ENCODE peak calls at places on chromosome 1, in four cellular contexts. One of them, this sample, is unnamed.

GRCh38 chr1:119962296-119962968 is 66.1 kb upstream of the ADAM30 start:
- DNase-seq in stimulated activated CD4-positive, alpha-beta T cell treated with anti-CD3 and anti-CD28 coated beads, Interleukin-4, amount 100 ng/mL, for 24 hours: no peak
- DNase-seq in cardiac fibroblast: no peak
- DNase-seq in NCI-H774: no peak
- DNase-seq in this sample: no peak

GRCh38 chr1:153760440-153760839 is 14.8 kb upstream of the SLC27A3 start:
- DNase-seq in stimulated activated CD4-positive, alpha-beta T cell treated with anti-CD3 and anti-CD28 coated beads, Interleukin-4, amount 100 ng/mL, for 24 hours: no peak
- DNase-seq in cardiac fibroblast: peak
- DNase-seq in NCI-H774: no peak
- DNase-seq in this sample: no peak

GRCh38 chr1:212698467-212699103 is 1.1 kb downstream of the BATF3 start:
- DNase-seq in stimulated activated CD4-positive, alpha-beta T cell treated with anti-CD3 and anti-CD28 coated beads, Interleukin-4, amount 100 ng/mL, for 24 hours: no peak
- DNase-seq in cardiac fibroblast: no peak
- DNase-seq in NCI-H774: no peak
- DNase-seq in this sample: no peak

GRCh38 chr1:3874736-3875135 is 17.5 kb downstream of the DFFB start:
- DNase-seq in stimulated activated CD4-positive, alpha-beta T cell treated with anti-CD3 and anti-CD28 coated beads, Interleukin-4, amount 100 ng/mL, for 24 hours: no peak
- DNase-seq in cardiac fibroblast: no peak
- DNase-seq in NCI-H774: no peak
- DNase-seq in this sample: no peak

GRCh38 chr1:10941891-10942541 is 70.4 kb upstream of the TARDBP start:
- DNase-seq in stimulated activated CD4-positive, alpha-beta T cell treated with anti-CD3 and anti-CD28 coated beads, Interleukin-4, amount 100 ng/mL, for 24 hours: peak
- DNase-seq in cardiac fibroblast: peak
- DNase-seq in NCI-H774: no peak
- DNase-seq in this sample: peak

GRCh38 chr1:223137402-223138100 is 5.5 kb downstream of the TLR5 start:
- DNase-seq in stimulated activated CD4-positive, alpha-beta T cell treated with anti-CD3 and anti-CD28 coated beads, Interleukin-4, amount 100 ng/mL, for 24 hours: no peak
- DNase-seq in cardiac fibroblast: peak
- DNase-seq in NCI-H774: no peak
- DNase-seq in this sample: no peak

GRCh38 chr1:66624412-66625060 is 90.6 kb downstream of the SGIP1 start:
- DNase-seq in stimulated activated CD4-positive, alpha-beta T cell treated with anti-CD3 and anti-CD28 coated beads, Interleukin-4, amount 100 ng/mL, for 24 hours: no peak
- DNase-seq in cardiac fibroblast: peak
- DNase-seq in NCI-H774: no peak
- DNase-seq in this sample: no peak

GRCh38 chr1:208165659-208166058 is 78.5 kb downstream of the PLXNA2 start:
- DNase-seq in stimulated activated CD4-positive, alpha-beta T cell treated with anti-CD3 and anti-CD28 coated beads, Interleukin-4, amount 100 ng/mL, for 24 hours: no peak
- DNase-seq in cardiac fibroblast: peak
- DNase-seq in NCI-H774: no peak
- DNase-seq in this sample: no peak

GRCh38 chr1:202154766-202155477 is 5.5 kb downstream of the PTPN7 start:
- DNase-seq in stimulated activated CD4-positive, alpha-beta T cell treated with anti-CD3 and anti-CD28 coated beads, Interleukin-4, amount 100 ng/mL, for 24 hours: peak
- DNase-seq in cardiac fibroblast: peak
- DNase-seq in NCI-H774: peak
- DNase-seq in this sample: peak

GRCh38 chr1:109361649-109362048 is 36.1 kb downstream of the SORT1 start:
- DNase-seq in stimulated activated CD4-positive, alpha-beta T cell treated with anti-CD3 and anti-CD28 coated beads, Interleukin-4, amount 100 ng/mL, for 24 hours: no peak
- DNase-seq in cardiac fibroblast: peak
- DNase-seq in NCI-H774: no peak
- DNase-seq in this sample: no peak

GRCh38 chr1:55284856-55285255 is 69.7 kb upstream of the USP24 start:
- DNase-seq in stimulated activated CD4-positive, alpha-beta T cell treated with anti-CD3 and anti-CD28 coated beads, Interleukin-4, amount 100 ng/mL, for 24 hours: peak
- DNase-seq in cardiac fibroblast: peak
- DNase-seq in NCI-H774: peak
- DNase-seq in this sample: peak

GRCh38 chr1:161838362-161838761 is 72.2 kb downstream of the ATF6 start:
- DNase-seq in stimulated activated CD4-positive, alpha-beta T cell treated with anti-CD3 and anti-CD28 coated beads, Interleukin-4, amount 100 ng/mL, for 24 hours: no peak
- DNase-seq in cardiac fibroblast: no peak
- DNase-seq in NCI-H774: no peak
- DNase-seq in this sample: no peak

GRCh38 chr1:20494609-20495311 is 8.8 kb upstream of the CAMK2N1 start:
- DNase-seq in stimulated activated CD4-positive, alpha-beta T cell treated with anti-CD3 and anti-CD28 coated beads, Interleukin-4, amount 100 ng/mL, for 24 hours: no peak
- DNase-seq in cardiac fibroblast: peak
- DNase-seq in NCI-H774: no peak
- DNase-seq in this sample: no peak

This sample was measured in SHP77 treated with DMSO at 0.1 percent for 48 hours.